ENCODE peak calls at places on chromosomes 4 and X, in nine cellular contexts. L is lower lobe of right lung, A is uterus, V is ovary, O is neural progenitor cell, J is GM12878, N is mesenchymal stem cell, P is lung, M is aorta. H is an unnamed sample.

GRCh38 chr4:115323106-115323684 is 209.8 kb upstream of the NDST4 start:
- DNase-seq in L (no peak), A (no peak), V (no peak), O (no peak), J (no peak), N (no peak), P (no peak), M (no peak), H (no peak)

GRCh38 chrX:13748486-13748885 is 13.9 kb downstream of the OFD1 start:
- DNase-seq in L (no peak), A (no peak), V (no peak), O (no peak), J (no peak), N (no peak), P (no peak), M (no peak), H (no peak)

GRCh38 chr4:185344743-185345538 is 50.8 kb downstream of the LRP2BP start:
- DNase-seq in L (no peak), A (no peak), V (no peak), O (no peak), J (peak; percentile 77), N (peak; percentile 25), P (no peak), M (no peak), H (no peak)

GRCh38 chrX:134688181-134688580 is 29.9 kb upstream of the PLAC1 start:
- DNase-seq in L (no peak), A (no peak), V (no peak), O (no peak), J (no peak), N (no peak), P (no peak), M (no peak), H (no peak)

GRCh38 chrX:148441387-148441786 is 59.0 kb upstream of the AFF2 start:
- DNase-seq in L (no peak), A (no peak), V (no peak), O (peak; percentile 15), J (no peak), N (no peak), P (no peak), M (no peak), H (no peak)

GRCh38 chr4:5435201-5435600 is 273.2 kb downstream of the EVC2 start:
- DNase-seq in L (no peak), A (no peak), V (no peak), O (peak; percentile 33), J (no peak), N (no peak), P (peak; percentile 19), M (no peak), H (no peak)

GRCh38 chr4:122921971-122922876 is at the start of gene NUDT6:
- DNase-seq in L (peak; percentile 79), A (peak; percentile 46), V (peak; percentile 52), O (peak; percentile 88), J (no peak), N (peak; percentile 76), P (peak; percentile 62), M (peak; percentile 74), H (peak; percentile 70)

GRCh38 chr4:83075271-83075670 is 39.3 kb downstream of the PLAC8 start:
- DNase-seq in L (no peak), A (no peak), V (no peak), O (no peak), J (no peak), N (peak; percentile 80), P (no peak), M (no peak), H (no peak)

GRCh38 chrX:102580891-102581290 is 18.4 kb upstream of the ARMCX5 start:
- DNase-seq in L (no peak), A (no peak), V (no peak), O (no peak), J (no peak), N (no peak), P (no peak), M (no peak), H (no peak)

GRCh38 chr4:8235224-8235623 is 34.3 kb upstream of the HTRA3 start:
- DNase-seq in L (no peak), A (no peak), V (no peak), O (no peak), J (no peak), N (no peak), P (no peak), M (no peak), H (no peak)

GRCh38 chr4:8236141-8236919 is 33.2 kb upstream of the HTRA3 start:
- DNase-seq in L (peak; percentile 43), A (no peak), V (no peak), O (no peak), J (no peak), N (no peak), P (no peak), M (no peak), H (no peak)

GRCh38 chr4:8237256-8237989 is 32.1 kb upstream of the HTRA3 start:
- DNase-seq in L (peak; percentile 44), A (no peak), V (no peak), O (no peak), J (no peak), N (no peak), P (no peak), M (no peak), H (peak; percentile 43)

GRCh38 chr4:8236920-8237195 is 32.7 kb upstream of the HTRA3 start:
- DNase-seq in L (peak; percentile 35), A (no peak), V (no peak), O (no peak), J (no peak), N (no peak), P (no peak), M (no peak), H (no peak)

GRCh38 chr4:8235686-8236085 is 33.9 kb upstream of the HTRA3 start:
- DNase-seq in L (peak; percentile 41), A (no peak), V (no peak), O (no peak), J (no peak), N (no peak), P (no peak), M (no peak), H (no peak)
- H3K36me3 ChIP-seq in L (peaks cover 70% of the 10 kb centered on the region), A (no peaks in the 10 kb centered on the region), V (no peaks in the 10 kb centered on the region), O (no peaks in the 10 kb centered on the region), J (peaks cover 8% of the 10 kb centered on the region), N (peaks cover 80% of the 10 kb centered on the region), P (no peaks in the 10 kb centered on the region), M (no peaks in the 10 kb centered on the region), H (no peaks in the 10 kb centered on the region)

DNA sequence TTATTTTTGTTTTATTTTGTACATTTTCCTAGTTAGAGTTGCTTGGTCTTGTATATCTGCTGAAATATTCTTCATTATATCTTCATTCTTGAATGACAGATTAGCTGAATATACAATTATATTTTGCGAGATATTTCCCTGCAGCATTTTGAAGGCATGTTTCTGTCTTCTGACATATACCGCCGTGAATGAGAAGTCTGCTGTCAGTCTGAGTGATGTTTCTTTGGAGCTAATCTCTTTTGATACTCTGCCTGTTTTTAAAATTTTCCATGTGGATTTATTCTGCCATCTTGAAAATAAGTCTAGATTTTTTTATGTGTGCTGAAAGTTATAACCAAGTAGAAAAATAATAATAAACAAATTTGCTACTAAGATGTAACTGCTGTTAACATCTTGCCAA is 148.5 kb downstream of the MAGEC1 start:
- DNase-seq in L (no peak), A (no peak), V (no peak), O (no peak), J (no peak), N (no peak), P (no peak), M (no peak), H (no peak)
- H3K36me3 ChIP-seq in L (no peaks in the 10 kb centered on the region), A (no peaks in the 10 kb centered on the region), V (no peaks in the 10 kb centered on the region), O (no peaks in the 10 kb centered on the region), J (no peaks in the 10 kb centered on the region), N (no peaks in the 10 kb centered on the region), P (no peaks in the 10 kb centered on the region), M (no peaks in the 10 kb centered on the region), H (no peaks in the 10 kb centered on the region)

GRCh38 chrX:154802838-154803410 is 2.4 kb downstream of the MPP1 start:
- DNase-seq in L (no peak), A (no peak), V (no peak), O (no peak), J (no peak), N (no peak), P (no peak), M (no peak), H (no peak)

GRCh38 chrX:154799554-154800348 is 5.5 kb downstream of the MPP1 start:
- DNase-seq in L (no peak), A (peak; percentile 28), V (no peak), O (peak; percentile 80), J (no peak), N (peak; percentile 24), P (no peak), M (no peak), H (peak; percentile 73)

GRCh38 chrX:154797006-154797405 is 8.3 kb downstream of the MPP1 start:
- DNase-seq in L (no peak), A (no peak), V (no peak), O (no peak), J (no peak), N (peak; percentile 22), P (no peak), M (no peak), H (no peak)

GRCh38 chrX:154804564-154804956 is 725 bp downstream of the MPP1 start:
- DNase-seq in L (no peak), A (no peak), V (no peak), O (no peak), J (no peak), N (no peak), P (no peak), M (no peak), H (no peak)

DNA sequence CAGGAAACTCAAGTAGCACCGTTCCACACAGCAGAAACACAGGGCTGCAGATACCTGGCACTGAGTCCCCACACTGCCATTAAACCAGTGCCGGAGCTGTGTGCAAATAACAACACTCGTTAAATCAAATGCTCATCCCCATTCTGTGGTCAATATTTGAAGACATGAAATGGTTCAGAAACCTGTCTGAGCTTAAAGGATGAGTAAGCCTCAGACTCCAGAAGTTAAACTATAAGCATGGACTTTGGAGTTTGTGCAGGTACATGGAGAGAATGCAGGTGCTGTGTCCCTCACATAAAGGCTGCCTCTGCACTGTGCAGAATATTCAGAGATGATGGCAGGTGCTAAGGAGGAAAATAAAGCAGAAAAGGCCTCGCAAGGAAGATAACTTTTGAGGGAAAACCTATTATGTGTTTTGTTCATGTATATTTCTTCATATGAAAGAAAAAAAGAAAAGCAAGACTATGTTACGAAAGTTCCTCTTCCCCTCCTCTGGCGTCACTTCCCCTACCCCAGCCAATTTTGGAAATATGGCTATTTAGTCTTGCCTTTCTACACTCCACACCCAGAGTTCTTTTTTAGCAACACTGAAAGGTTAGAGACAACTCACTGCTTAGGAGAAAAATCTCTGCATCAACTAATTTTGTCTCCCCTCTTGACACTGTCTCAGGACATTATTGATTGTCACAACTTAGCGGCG is 4.6 kb downstream of the MPP1 start:
- DNase-seq in L (no peak), A (no peak), V (no peak), O (no peak), J (no peak), N (no peak), P (no peak), M (no peak), H (no peak)
- H3K36me3 ChIP-seq in L (no peaks in the 10 kb centered on the region), A (no peaks in the 10 kb centered on the region), V (no peaks in the 10 kb centered on the region), O (no peaks in the 10 kb centered on the region), J (no peaks in the 10 kb centered on the region), N (no peaks in the 10 kb centered on the region), P (no peaks in the 10 kb centered on the region), M (no peaks in the 10 kb centered on the region), H (no peaks in the 10 kb centered on the region)

GRCh38 chr4:41646862-41647261 is 101.7 kb downstream of the PHOX2B start:
- DNase-seq in L (no peak), A (no peak), V (no peak), O (no peak), J (no peak), N (no peak), P (no peak), M (no peak), H (no peak)
- H3K36me3 ChIP-seq in L (peaks cover 51% of the 10 kb centered on the region), A (no peaks in the 10 kb centered on the region), V (no peaks in the 10 kb centered on the region), O (no peaks in the 10 kb centered on the region), J (no peaks in the 10 kb centered on the region), N (peaks cover 2% of the 10 kb centered on the region), P (peaks cover 18% of the 10 kb centered on the region), M (peaks cover 3% of the 10 kb centered on the region), H (no peaks in the 10 kb centered on the region)

GRCh38 chrX:45761920-45762319 is 561.2 kb upstream of the DIPK2B start:
- DNase-seq in L (no peak), A (no peak), V (no peak), O (no peak), J (no peak), N (peak; percentile 8), P (no peak), M (no peak), H (no peak)
- H3K36me3 ChIP-seq in L (no peaks in the 10 kb centered on the region), A (no peaks in the 10 kb centered on the region), V (no peaks in the 10 kb centered on the region), O (no peaks in the 10 kb centered on the region), J (no peaks in the 10 kb centered on the region), N (no peaks in the 10 kb centered on the region), P (no peaks in the 10 kb centered on the region), M (peaks cover 3% of the 10 kb centered on the region), H (no peaks in the 10 kb centered on the region)